ENCODE peak calls at places on chromosome 12, in six cellular contexts. J is fibroblast of the aortic adventitia; Z is CD8-positive, alpha-beta T cell; C is fibroblast of mammary gland; D is thoracic aorta; A is stomach. W is an unnamed sample.

GRCh38 chr12:109597414-109597794 is 23.8 kb downstream of the MVK start:
- DNase-seq in J (no peak), Z (no peak), C (no peak), D (no peak), A (no peak), W (no peak)

GRCh38 chr12:56189918-56190694 is 823 bp upstream of the SMARCC2 start:
- DNase-seq in J (peak), Z (peak), C (peak), D (peak), A (peak), W (peak)

GRCh38 chr12:88958153-88958552 is 377.9 kb upstream of the KITLG start:
- DNase-seq in J (no peak), Z (no peak), C (no peak), D (no peak), A (no peak), W (no peak)

GRCh38 chr12:59595557-59596231 is at the start of gene SLC16A7:
- DNase-seq in J (peak), Z (peak), C (peak), D (peak), A (peak), W (peak)

GRCh38 chr12:32533971-32534590 is 134.7 kb downstream of the FGD4 start:
- DNase-seq in J (peak), Z (no peak), C (peak), D (peak), A (peak), W (peak)

GRCh38 chr12:95653761-95654546 is 102.7 kb upstream of the USP44 start:
- DNase-seq in J (peak), Z (no peak), C (peak), D (no peak), A (no peak), W (peak)

GRCh38 chr12:93275589-93275988 is 102.1 kb upstream of the NUDT4 start:
- DNase-seq in J (no peak), Z (no peak), C (no peak), D (no peak), A (no peak), W (no peak)

GRCh38 chr12:120007272-120007671 is 18.2 kb downstream of the BICDL1 start:
- DNase-seq in J (no peak), Z (peak), C (no peak), D (no peak), A (no peak), W (no peak)

GRCh38 chr12:126668961-126669360 is 1598.0 kb upstream of the TMEM132C start:
- DNase-seq in J (peak), Z (no peak), C (peak), D (no peak), A (no peak), W (peak)

GRCh38 chr12:107684029-107684790 is 1.4 kb upstream of the PWP1 start:
- DNase-seq in J (no peak), Z (no peak), C (peak), D (no peak), A (no peak), W (peak)

GRCh38 chr12:89208661-89209096 is 143.6 kb downstream of the DUSP6 start:
- DNase-seq in J (peak), Z (no peak), C (peak), D (no peak), A (no peak), W (peak)

GRCh38 chr12:65960820-65961691 is 136.8 kb downstream of the HMGA2 start:
- DNase-seq in J (no peak), Z (no peak), C (peak), D (no peak), A (no peak), W (no peak)

GRCh38 chr12:58204086-58204485 is 262.7 kb downstream of the ATP23 start:
- DNase-seq in J (peak), Z (no peak), C (peak), D (no peak), A (no peak), W (peak)

GRCh38 chr12:32365473-32366064 is 33.8 kb upstream of the FGD4 start:
- DNase-seq in J (peak), Z (peak), C (peak), D (no peak), A (peak), W (peak)

GRCh38 chr12:27014085-27014858 is at the start of gene TM7SF3:
- DNase-seq in J (peak), Z (peak), C (peak), D (peak), A (peak), W (peak)

GRCh38 chr12:24661657-24662096 is 287.2 kb downstream of the BCAT1 start:
- DNase-seq in J (peak), Z (no peak), C (peak), D (no peak), A (peak), W (peak)

GRCh38 chr12:27807063-27807703 is 27.1 kb upstream of the MANSC4 start:
- DNase-seq in J (no peak), Z (peak), C (no peak), D (no peak), A (no peak), W (no peak)

GRCh38 chr12:121992059-121992879 is 29.4 kb upstream of the BCL7A start:
- DNase-seq in J (peak), Z (peak), C (peak), D (no peak), A (no peak), W (peak)

GRCh38 chr12:110333201-110333600 is 52.2 kb downstream of the ATP2A2 start:
- DNase-seq in J (no peak), Z (no peak), C (no peak), D (no peak), A (no peak), W (no peak)

GRCh38 chr12:46082473-46082872 is 92.1 kb upstream of the SCAF11 start:
- DNase-seq in J (no peak), Z (no peak), C (no peak), D (no peak), A (no peak), W (no peak)

GRCh38 chr12:94055528-94055927 is 92.8 kb upstream of the PLXNC1 start:
- DNase-seq in J (no peak), Z (no peak), C (no peak), D (no peak), A (no peak), W (no peak)

GRCh38 chr12:18696971-18697602 is 40.7 kb downstream of the PLCZ1 start:
- DNase-seq in J (peak), Z (no peak), C (peak), D (no peak), A (no peak), W (peak)

GRCh38 chr12:12745576-12746211 is 28.5 kb downstream of the CDKN1B start:
- DNase-seq in J (no peak), Z (no peak), C (no peak), D (no peak), A (no peak), W (no peak)

GRCh38 chr12:88342434-88342833 is 200.3 kb downstream of the TMTC3 start:
- DNase-seq in J (no peak), Z (no peak), C (no peak), D (no peak), A (no peak), W (no peak)

GRCh38 chr12:90085491-90086274 is 377.0 kb upstream of the ATP2B1 start:
- DNase-seq in J (peak), Z (no peak), C (peak), D (no peak), A (no peak), W (peak)

GRCh38 chr12:106123551-106123991 is 15.2 kb downstream of the NUAK1 start:
- DNase-seq in J (no peak), Z (no peak), C (no peak), D (no peak), A (no peak), W (no peak)

GRCh38 chr12:98320026-98320425 is 195.4 kb upstream of the TMPO start:
- DNase-seq in J (no peak), Z (no peak), C (peak), D (no peak), A (no peak), W (no peak)

GRCh38 chr12:104549820-104550480 is 93.2 kb downstream of the CHST11 start:
- DNase-seq in J (peak), Z (no peak), C (peak), D (no peak), A (no peak), W (peak)
- TF ChIP-seq CTCF in J (no peak), Z (no peak), C (peak), D (no peak), A (no peak), W (no peak)

DNA sequence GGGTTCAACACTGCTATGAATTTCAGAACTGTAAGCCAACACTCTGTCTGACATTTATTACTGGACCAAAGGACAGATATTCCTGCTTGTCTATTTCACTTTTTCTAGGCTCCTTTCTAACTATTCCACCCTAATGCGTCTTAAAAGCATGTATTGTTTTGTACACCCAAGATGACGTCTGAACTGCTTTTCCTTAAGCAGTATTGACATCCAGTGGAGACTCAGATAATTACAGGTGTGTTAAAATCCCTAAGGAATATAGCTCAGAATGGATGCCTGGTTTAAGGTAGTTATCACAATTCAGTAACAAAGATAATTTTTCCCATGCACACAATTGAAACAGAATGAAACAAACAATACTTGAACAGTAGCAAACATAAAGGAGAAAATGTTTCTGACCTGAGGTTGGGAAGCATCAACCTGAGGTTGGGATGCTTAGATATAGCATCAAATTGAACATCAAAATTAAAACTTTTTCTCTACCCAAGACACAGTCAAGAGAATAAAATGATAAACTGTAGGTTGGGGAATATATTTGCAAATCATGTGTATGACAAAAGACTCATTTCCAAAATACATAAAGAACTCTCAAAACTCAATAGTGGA is 93.7 kb upstream of the PTPRR start:
- DNase-seq in J (peak), Z (no peak), C (peak), D (no peak), A (no peak), W (peak)
- H3K4me3 ChIP-seq in J (no peak), Z (no peak), C (no peak), D (no peak), A (no peak), W (no peak)

GRCh38 chr12:6493580-6494350 is at the start of gene NCAPD2:
- DNase-seq in J (peak), Z (peak), C (peak), D (peak), A (peak), W (peak)
- TF ChIP-seq CTCF in J (peak), Z (no peak), C (no peak), D (peak), A (peak), W (peak)

DNA sequence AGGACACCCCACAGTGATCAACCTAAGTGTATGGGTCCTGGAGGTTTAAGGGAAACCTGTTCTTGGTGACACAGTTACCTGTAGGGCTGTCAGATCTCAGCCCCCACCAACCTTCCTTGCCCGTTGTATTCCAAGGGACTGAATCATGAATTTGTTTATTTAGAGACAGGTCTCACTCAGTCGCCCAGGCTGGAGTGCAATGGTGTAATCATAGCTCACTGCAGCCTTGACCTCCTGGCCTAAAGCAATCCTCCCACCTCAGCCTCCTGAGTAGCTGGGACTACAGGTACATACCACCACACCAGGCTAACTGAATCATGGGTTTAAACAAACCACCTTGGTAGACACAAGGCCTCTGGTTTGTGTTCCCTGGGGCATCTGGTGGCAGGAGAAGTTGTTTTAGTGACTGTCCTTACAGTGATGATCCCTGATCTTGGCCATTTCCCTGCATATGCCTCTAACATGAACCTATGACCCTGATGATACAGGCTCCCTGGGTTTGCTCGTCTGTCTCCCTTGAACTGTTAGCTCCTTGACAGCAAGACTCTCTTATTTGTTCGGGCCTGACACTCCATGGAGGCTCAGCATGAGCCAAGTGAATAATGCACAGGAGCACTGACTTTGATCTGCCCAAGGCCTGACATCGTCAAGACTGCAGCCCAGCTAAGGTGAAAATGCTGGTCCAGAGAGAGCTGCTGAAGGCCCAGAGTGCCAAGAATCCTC is 47.9 kb downstream of the PITPNM2 start:
- DNase-seq in J (no peak), Z (no peak), C (no peak), D (no peak), A (no peak), W (no peak)
- H3K4me3 ChIP-seq in J (no peak), Z (no peak), C (no peak), D (no peak), A (no peak), W (no peak)

DNA sequence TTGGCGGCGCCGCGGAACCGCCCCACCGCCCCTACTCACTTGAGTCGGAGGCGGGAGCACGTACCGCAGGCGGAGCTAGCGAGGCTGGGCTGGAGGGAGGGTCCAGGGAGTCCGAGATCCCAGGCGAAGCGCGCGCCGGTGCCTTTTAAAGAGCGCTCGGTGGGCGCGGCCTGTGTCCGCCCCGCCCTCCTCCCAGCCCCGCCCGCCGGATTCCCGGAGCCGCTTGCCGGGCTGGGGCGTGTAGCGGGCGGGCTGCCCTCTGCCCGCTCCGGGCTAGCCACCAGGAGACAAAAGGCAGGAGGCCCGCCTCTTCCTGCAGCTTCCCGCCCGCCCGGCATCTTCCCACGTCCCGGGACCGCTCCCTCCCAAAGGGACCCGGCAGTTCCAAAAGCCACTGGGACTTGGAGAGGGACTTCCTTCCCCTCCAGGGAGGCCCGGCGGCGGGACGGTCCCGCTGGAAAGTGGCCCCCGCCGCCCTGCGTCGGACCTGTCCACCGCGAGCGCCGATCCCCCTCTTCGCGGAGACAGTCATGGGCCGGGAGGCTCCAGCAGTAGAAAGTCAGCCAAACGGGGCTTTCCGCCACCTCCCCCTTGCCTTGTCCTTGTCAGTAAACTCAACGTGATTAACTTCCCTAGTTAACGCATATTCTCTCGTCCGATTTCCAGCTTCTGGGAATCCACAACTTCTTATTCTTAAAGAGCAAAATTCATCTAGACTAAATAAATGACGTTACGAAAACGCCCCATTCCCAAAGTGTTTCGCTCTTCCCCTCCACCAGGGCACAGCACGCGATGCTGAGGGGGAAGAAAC is at the start of gene CSRP2:
- DNase-seq in J (peak), Z (peak), C (peak), D (peak), A (peak), W (peak)
- TF ChIP-seq CTCF in J (peak), Z (no peak), C (peak), D (peak), A (no peak), W (peak)